ENCODE peak calls at places on chromosomes 12 and 14, in five cellular contexts. X, I, P, Y and H are unnamed samples.

GRCh38 chr12:2439332-2440100 is 355.3 kb upstream of the FKBP4 start:
- DNase-seq in X (no peak), I (no peak), P (no peak), Y (no peak), H (no peak)

GRCh38 chr14:31992051-31992450 is 85.1 kb upstream of the ARHGAP5 start:
- DNase-seq in X (no peak), I (peak), P (no peak), Y (no peak), H (no peak)

GRCh38 chr14:30698463-30698862 is 76.3 kb downstream of the SCFD1 start:
- DNase-seq in X (no peak), I (no peak), P (no peak), Y (no peak), H (no peak)

GRCh38 chr12:68080577-68080976 is 79.0 kb downstream of the IFNG start:
- DNase-seq in X (no peak), I (no peak), P (no peak), Y (no peak), H (no peak)

GRCh38 chr14:63555572-63555971 is 12.4 kb upstream of the PPP2R5E start:
- DNase-seq in X (no peak), I (no peak), P (no peak), Y (no peak), H (no peak)

GRCh38 chr14:94540031-94540794 is 21.0 kb upstream of the SERPINA4 start:
- DNase-seq in X (no peak), I (peak), P (no peak), Y (no peak), H (no peak)

GRCh38 chr14:54776361-54777001 is 126.1 kb downstream of the GCH1 start:
- DNase-seq in X (no peak), I (peak), P (no peak), Y (no peak), H (no peak)

GRCh38 chr14:82501554-82501953 is 967.9 kb upstream of the SEL1L start:
- DNase-seq in X (no peak), I (no peak), P (no peak), Y (no peak), H (no peak)

GRCh38 chr14:51014625-51015024 is 70.3 kb upstream of the PYGL start:
- DNase-seq in X (no peak), I (no peak), P (no peak), Y (no peak), H (no peak)

GRCh38 chr12:95820096-95820703 is 29.6 kb upstream of the NTN4 start:
- DNase-seq in X (peak), I (peak), P (peak), Y (no peak), H (no peak)

GRCh38 chr12:111584959-111585358 is 14.2 kb downstream of the ATXN2 start:
- DNase-seq in X (no peak), I (peak), P (peak), Y (no peak), H (no peak)

GRCh38 chr12:103028881-103029280 is 71.4 kb downstream of the ASCL1 start:
- DNase-seq in X (no peak), I (no peak), P (no peak), Y (no peak), H (no peak)

GRCh38 chr14:104928391-104929133 is 3.9 kb downstream of the PLD4 start:
- DNase-seq in X (peak), I (no peak), P (no peak), Y (no peak), H (peak)

GRCh38 chr14:104929268-104930230 is 4.9 kb downstream of the PLD4 start:
- DNase-seq in X (peak), I (no peak), P (no peak), Y (no peak), H (peak)

GRCh38 chr14:104931323-104931770 is 6.7 kb downstream of the PLD4 start:
- DNase-seq in X (no peak), I (no peak), P (no peak), Y (no peak), H (no peak)

GRCh38 chr14:104931771-104932675 is 7.3 kb downstream of the PLD4 start:
- DNase-seq in X (no peak), I (no peak), P (no peak), Y (no peak), H (peak)

DNA sequence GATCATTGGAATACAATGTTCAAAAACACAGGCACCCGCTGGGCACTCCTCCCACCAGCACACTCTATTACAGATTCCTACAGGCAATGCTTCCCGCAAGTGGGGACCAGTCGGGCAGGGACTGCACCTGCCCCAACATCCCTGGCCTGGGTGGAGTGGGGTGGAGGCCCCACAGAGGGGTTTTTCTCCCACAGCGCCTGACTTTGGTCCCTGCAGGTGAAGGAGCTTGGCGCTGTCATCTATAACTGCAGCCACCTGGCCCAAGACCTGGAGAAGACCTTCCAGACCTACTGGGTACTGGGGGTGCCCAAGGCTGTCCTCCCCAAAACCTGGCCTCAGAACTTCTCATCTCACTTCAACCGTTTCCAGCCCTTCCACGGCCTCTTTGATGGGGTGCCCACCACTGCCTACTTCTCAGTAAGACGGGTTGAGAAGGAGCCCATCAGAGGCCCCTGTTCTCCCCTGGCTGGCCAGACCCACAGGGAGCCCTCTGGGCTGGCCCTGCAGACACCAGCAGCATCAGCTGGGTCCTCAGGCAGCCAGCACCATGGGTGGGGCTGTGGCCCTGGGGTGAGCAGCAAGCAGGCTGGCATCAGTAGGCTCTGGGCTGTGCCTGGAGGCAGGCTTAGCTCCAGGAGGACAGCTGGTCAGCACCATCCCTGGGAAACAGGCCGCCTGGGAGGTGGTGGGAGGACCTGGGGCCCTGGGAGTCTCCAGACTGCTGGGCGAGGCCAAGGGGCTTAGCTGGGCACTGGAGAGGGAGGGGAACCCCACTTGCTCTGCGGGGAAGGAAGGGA is 6.0 kb downstream of the PLD4 start:
- DNase-seq in X (no peak), I (no peak), P (no peak), Y (no peak), H (peak)
- TF ChIP-seq USF2 in X (no peak), I (no peak), P (no peak), Y (no peak), H (no peak)

DNA sequence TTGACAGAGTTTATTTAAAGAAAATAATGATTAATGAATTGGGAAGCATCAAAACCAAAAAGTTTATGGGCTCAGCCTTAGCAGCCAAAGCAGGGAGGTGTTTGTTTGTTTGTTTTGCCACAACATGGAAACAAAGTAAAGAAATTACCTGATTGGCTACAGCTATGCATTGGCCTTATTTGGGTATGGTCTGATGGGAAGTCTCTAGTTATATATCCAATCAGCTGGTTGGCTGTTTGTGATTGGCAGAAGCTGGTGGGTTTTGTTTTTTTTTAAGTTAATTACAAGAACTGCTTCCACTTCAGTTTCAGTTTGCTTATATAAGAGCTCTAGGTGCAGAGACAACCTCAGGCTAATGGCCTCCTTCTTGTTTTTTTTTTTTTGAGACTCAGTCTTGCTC is 4.6 kb upstream of the LEMD3 start:
- DNase-seq in X (no peak), I (no peak), P (no peak), Y (no peak), H (no peak)
- TF ChIP-seq USF2 in X (no peak), I (no peak), P (no peak), Y (no peak), H (no peak)

GRCh38 chr14:98162829-98163228 is 1109.2 kb downstream of the BCL11B start:
- DNase-seq in X (no peak), I (no peak), P (no peak), Y (no peak), H (no peak)
- TF ChIP-seq USF2 in X (no peak), I (no peak), P (no peak), Y (no peak), H (no peak)

DNA sequence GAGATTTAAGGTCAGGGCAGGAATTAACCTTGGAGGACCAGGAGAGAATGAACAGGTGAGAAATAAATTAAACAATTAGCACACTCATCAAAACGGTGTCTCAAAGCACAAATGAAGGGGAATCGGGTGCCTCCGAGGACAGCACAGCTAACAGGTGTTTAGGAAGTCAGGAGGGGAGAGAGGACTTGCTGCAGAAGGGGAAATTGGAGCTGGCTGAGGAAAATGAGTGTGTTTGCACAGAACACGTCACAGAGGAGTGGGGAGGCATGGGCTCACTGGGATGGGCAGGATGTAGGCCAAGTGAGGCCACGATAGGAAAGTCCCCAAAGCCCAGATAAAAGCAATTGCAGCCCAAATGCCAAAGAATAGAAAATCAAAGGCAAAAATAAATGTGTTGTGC is 121.7 kb downstream of the ZNF664 start:
- DNase-seq in X (no peak), I (no peak), P (no peak), Y (no peak), H (no peak)
- TF ChIP-seq USF2 in X (no peak), I (no peak), P (no peak), Y (no peak), H (no peak)

DNA sequence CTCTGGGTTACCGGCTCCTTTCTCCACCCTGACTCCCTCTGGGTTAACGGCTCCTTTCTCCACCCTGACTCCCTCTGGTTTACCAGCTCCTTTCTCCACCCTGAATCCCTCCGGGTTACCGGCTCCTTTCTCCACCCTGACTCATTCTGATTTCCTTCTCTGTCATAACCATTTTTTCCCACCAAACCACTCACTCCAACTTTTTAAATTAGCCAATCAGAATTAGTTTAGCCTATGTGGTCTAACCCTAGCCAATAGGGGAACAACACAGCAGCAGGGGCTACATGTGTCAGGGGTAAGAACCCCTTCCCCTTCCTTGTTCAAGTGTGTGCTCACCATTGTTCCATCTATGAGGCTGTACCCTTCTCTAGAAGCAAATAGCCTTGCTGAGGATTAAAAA is 98.4 kb upstream of the RBM19 start:
- DNase-seq in X (no peak), I (no peak), P (no peak), Y (no peak), H (no peak)
- TF ChIP-seq USF2 in X (no peak), I (no peak), P (no peak), Y (no peak), H (no peak)

DNA sequence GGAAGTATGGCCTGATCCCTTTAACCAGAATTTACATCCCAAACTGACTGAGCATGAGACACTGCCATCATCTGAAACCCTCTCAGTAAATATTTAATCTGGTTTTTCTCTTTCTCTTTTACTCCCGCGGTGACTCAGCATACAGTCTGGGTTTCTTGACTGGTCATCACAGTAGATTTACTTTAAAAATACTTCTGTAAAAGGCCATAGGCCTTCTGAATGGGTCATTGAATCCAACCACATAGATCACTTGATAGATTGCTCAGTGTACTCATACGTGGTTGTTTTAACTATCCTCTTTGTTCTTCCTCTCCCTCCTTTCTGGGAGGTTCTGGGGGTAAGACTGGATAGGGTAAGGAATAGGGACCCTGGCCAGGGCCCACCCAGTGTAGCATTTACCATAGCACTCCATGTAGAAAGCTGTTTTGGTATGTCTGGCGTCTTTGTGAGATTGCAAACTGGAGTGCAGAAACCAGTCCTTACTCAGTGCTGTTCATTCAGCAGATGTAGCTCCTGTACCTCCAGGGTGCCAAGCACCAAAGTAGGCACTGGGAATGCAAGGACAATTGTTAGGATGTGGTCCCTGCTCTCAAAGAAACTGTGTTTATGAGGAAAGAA is 165.7 kb downstream of the SRGAP1 start:
- DNase-seq in X (no peak), I (peak), P (no peak), Y (no peak), H (no peak)
- TF ChIP-seq USF2 in X (no peak), I (no peak), P (no peak), Y (no peak), H (no peak)

GRCh38 chr14:102980409-102980810 is 57.9 kb downstream of the AMN start:
- DNase-seq in X (no peak), I (no peak), P (no peak), Y (no peak), H (no peak)

GRCh38 chr14:102982852-102983470 is 60.5 kb downstream of the AMN start:
- DNase-seq in X (no peak), I (no peak), P (peak), Y (no peak), H (no peak)

GRCh38 chr14:102977475-102977874 is 55.0 kb downstream of the AMN start:
- DNase-seq in X (no peak), I (no peak), P (no peak), Y (no peak), H (no peak)

GRCh38 chr14:102975662-102976061 is 53.2 kb downstream of the AMN start:
- DNase-seq in X (peak), I (no peak), P (no peak), Y (no peak), H (no peak)

GRCh38 chr14:102979406-102979805 is 56.9 kb downstream of the AMN start:
- DNase-seq in X (no peak), I (no peak), P (no peak), Y (no peak), H (no peak)
- TF ChIP-seq USF2 in X (no peak), I (no peak), P (no peak), Y (no peak), H (no peak)